ENCODE peak calls at places on chromosomes 5 and 9, in four cellular contexts. One of them, this sample, is unnamed.

GRCh38 chr5:39015743-39016586 is 58.2 kb downstream of the RICTOR start:
- DNase-seq in HepG2: peak; percentile 14
- DNase-seq in H1: no peak
- DNase-seq in GM12878: no peak
- DNase-seq in this sample: no peak

GRCh38 chr5:32916648-32917047 is 205.5 kb downstream of the NPR3 start:
- DNase-seq in HepG2: peak; percentile 33
- DNase-seq in H1: peak; percentile 57
- DNase-seq in GM12878: no peak
- DNase-seq in this sample: no peak

GRCh38 chr9:89171231-89171630 is 7.4 kb downstream of the SHC3 start:
- DNase-seq in HepG2: no peak
- DNase-seq in H1: no peak
- DNase-seq in GM12878: no peak
- DNase-seq in this sample: no peak

GRCh38 chr9:111052831-111053230 is 14.6 kb upstream of the LPAR1 start:
- DNase-seq in HepG2: no peak
- DNase-seq in H1: no peak
- DNase-seq in GM12878: no peak
- DNase-seq in this sample: no peak

GRCh38 chr9:83935276-83935890 is 14.2 kb upstream of the KIF27 start:
- DNase-seq in HepG2: no peak
- DNase-seq in H1: no peak
- DNase-seq in GM12878: no peak
- DNase-seq in this sample: no peak

GRCh38 chr5:127957701-127958190 is 125.8 kb upstream of the SLC12A2 start:
- DNase-seq in HepG2: no peak
- DNase-seq in H1: no peak
- DNase-seq in GM12878: no peak
- DNase-seq in this sample: no peak

GRCh38 chr9:71725590-71726338 is 42.5 kb downstream of the CEMIP2 start:
- DNase-seq in HepG2: peak; percentile 95
- DNase-seq in H1: no peak
- DNase-seq in GM12878: no peak
- DNase-seq in this sample: no peak

GRCh38 chr5:15463231-15463630 is 36.7 kb upstream of the FBXL7 start:
- DNase-seq in HepG2: no peak
- DNase-seq in H1: peak; percentile 52
- DNase-seq in GM12878: no peak
- DNase-seq in this sample: peak; percentile 5

GRCh38 chr9:108844391-108844790 is 11.4 kb downstream of the ACTL7B start:
- DNase-seq in HepG2: no peak
- DNase-seq in H1: no peak
- DNase-seq in GM12878: no peak
- DNase-seq in this sample: no peak

GRCh38 chr5:170296935-170297588 is 515 bp downstream of the LCP2 start:
- DNase-seq in HepG2: no peak
- DNase-seq in H1: no peak
- DNase-seq in GM12878: no peak
- DNase-seq in this sample: no peak

GRCh38 chr5:128254789-128255188 is 171.2 kb downstream of the SLC12A2 start:
- DNase-seq in HepG2: no peak
- DNase-seq in H1: no peak
- DNase-seq in GM12878: no peak
- DNase-seq in this sample: no peak

GRCh38 chr5:143781993-143782520 is 29.9 kb upstream of the HMHB1 start:
- DNase-seq in HepG2: no peak
- DNase-seq in H1: no peak
- DNase-seq in GM12878: no peak
- DNase-seq in this sample: no peak

GRCh38 chr5:84816746-84817547 is 432.3 kb upstream of the EDIL3 start:
- DNase-seq in HepG2: no peak
- DNase-seq in H1: no peak
- DNase-seq in GM12878: no peak
- DNase-seq in this sample: no peak

GRCh38 chr9:137174722-137175293 is 3.0 kb upstream of the TMEM210 start:
- DNase-seq in HepG2: no peak
- DNase-seq in H1: peak; percentile 67
- DNase-seq in GM12878: no peak
- DNase-seq in this sample: no peak

GRCh38 chr9:128657796-128658195 is 1.1 kb upstream of the DYNC2I2 start:
- DNase-seq in HepG2: no peak
- DNase-seq in H1: no peak
- DNase-seq in GM12878: no peak
- DNase-seq in this sample: no peak

GRCh38 chr5:139371482-139372435 is 11.3 kb downstream of the SLC23A1 start:
- DNase-seq in HepG2: no peak
- DNase-seq in H1: no peak
- DNase-seq in GM12878: no peak
- DNase-seq in this sample: no peak

GRCh38 chr5:72788851-72789505 is 27.5 kb upstream of the TNPO1 start:
- DNase-seq in HepG2: peak; percentile 12
- DNase-seq in H1: no peak
- DNase-seq in GM12878: no peak
- DNase-seq in this sample: no peak

GRCh38 chr9:26655166-26655565 is 237.4 kb downstream of the CAAP1 start:
- DNase-seq in HepG2: no peak
- DNase-seq in H1: no peak
- DNase-seq in GM12878: no peak
- DNase-seq in this sample: no peak

GRCh38 chr5:1504244-1504595 is 19.5 kb downstream of the LPCAT1 start:
- DNase-seq in HepG2: no peak
- DNase-seq in H1: no peak
- DNase-seq in GM12878: no peak
- DNase-seq in this sample: no peak

GRCh38 chr5:43037929-43038510 is 2.1 kb downstream of the ANXA2R start:
- DNase-seq in HepG2: no peak
- DNase-seq in H1: no peak
- DNase-seq in GM12878: no peak
- DNase-seq in this sample: no peak

GRCh38 chr9:134488251-134488900 is 153.2 kb upstream of the COL5A1 start:
- DNase-seq in HepG2: no peak
- DNase-seq in H1: no peak
- DNase-seq in GM12878: no peak
- DNase-seq in this sample: no peak

GRCh38 chr5:132394681-132395259 is 25.3 kb downstream of the SLC22A5 start:
- DNase-seq in HepG2: no peak
- DNase-seq in H1: no peak
- DNase-seq in GM12878: no peak
- DNase-seq in this sample: no peak

GRCh38 chr5:56610093-56610698 is 205.2 kb upstream of the MAP3K1 start:
- DNase-seq in HepG2: no peak
- DNase-seq in H1: no peak
- DNase-seq in GM12878: no peak
- DNase-seq in this sample: no peak

GRCh38 chr5:1343931-1344901 is 683 bp downstream of the CLPTM1L start:
- DNase-seq in HepG2: no peak
- DNase-seq in H1: peak; percentile 54
- DNase-seq in GM12878: no peak
- DNase-seq in this sample: no peak

GRCh38 chr9:8095531-8096223 is 296.1 kb upstream of the DMAC1 start:
- DNase-seq in HepG2: no peak
- DNase-seq in H1: no peak
- DNase-seq in GM12878: no peak
- DNase-seq in this sample: no peak

GRCh38 chr5:107630184-107630583 is 40.6 kb downstream of the EFNA5 start:
- DNase-seq in HepG2: no peak
- DNase-seq in H1: no peak
- DNase-seq in GM12878: no peak
- DNase-seq in this sample: no peak

GRCh38 chr5:165139262-165139661 is 1633.8 kb downstream of the MAT2B start:
- DNase-seq in HepG2: no peak
- DNase-seq in H1: no peak
- DNase-seq in GM12878: no peak
- DNase-seq in this sample: no peak

GRCh38 chr9:134570726-134571325 is 70.8 kb upstream of the COL5A1 start:
- DNase-seq in HepG2: no peak
- DNase-seq in H1: peak; percentile 1
- DNase-seq in GM12878: no peak
- DNase-seq in this sample: no peak

GRCh38 chr9:128921881-128922763 is 1.3 kb downstream of the PHYHD1 start:
- DNase-seq in HepG2: peak; percentile 62
- DNase-seq in H1: peak; percentile 82
- DNase-seq in GM12878: no peak
- DNase-seq in this sample: peak; percentile 71

GRCh38 chr9:126752881-126753670 is 51.8 kb upstream of the ZBTB43 start:
- DNase-seq in HepG2: no peak
- DNase-seq in H1: peak; percentile 33
- DNase-seq in GM12878: no peak
- DNase-seq in this sample: no peak

GRCh38 chr5:41270423-41271251 is 57.3 kb upstream of the C6 start:
- DNase-seq in HepG2: peak; percentile 43
- DNase-seq in H1: no peak
- DNase-seq in GM12878: no peak
- DNase-seq in this sample: peak; percentile 20

GRCh38 chr9:6184749-6185645 is 30.6 kb upstream of the IL33 start:
- DNase-seq in HepG2: no peak
- DNase-seq in H1: no peak
- DNase-seq in GM12878: peak; percentile 61
- DNase-seq in this sample: no peak

GRCh38 chr5:145483211-145483610 is 351.9 kb downstream of the PRELID2 start:
- DNase-seq in HepG2: no peak
- DNase-seq in H1: no peak
- DNase-seq in GM12878: no peak
- DNase-seq in this sample: no peak

GRCh38 chr9:131720330-131720729 is 19.5 kb downstream of the RAPGEF1 start:
- DNase-seq in HepG2: no peak
- DNase-seq in H1: no peak
- DNase-seq in GM12878: no peak
- DNase-seq in this sample: no peak

GRCh38 chr9:19926774-19927173 is 137.9 kb upstream of the SLC24A2 start:
- DNase-seq in HepG2: no peak
- DNase-seq in H1: no peak
- DNase-seq in GM12878: no peak
- DNase-seq in this sample: no peak

DNA sequence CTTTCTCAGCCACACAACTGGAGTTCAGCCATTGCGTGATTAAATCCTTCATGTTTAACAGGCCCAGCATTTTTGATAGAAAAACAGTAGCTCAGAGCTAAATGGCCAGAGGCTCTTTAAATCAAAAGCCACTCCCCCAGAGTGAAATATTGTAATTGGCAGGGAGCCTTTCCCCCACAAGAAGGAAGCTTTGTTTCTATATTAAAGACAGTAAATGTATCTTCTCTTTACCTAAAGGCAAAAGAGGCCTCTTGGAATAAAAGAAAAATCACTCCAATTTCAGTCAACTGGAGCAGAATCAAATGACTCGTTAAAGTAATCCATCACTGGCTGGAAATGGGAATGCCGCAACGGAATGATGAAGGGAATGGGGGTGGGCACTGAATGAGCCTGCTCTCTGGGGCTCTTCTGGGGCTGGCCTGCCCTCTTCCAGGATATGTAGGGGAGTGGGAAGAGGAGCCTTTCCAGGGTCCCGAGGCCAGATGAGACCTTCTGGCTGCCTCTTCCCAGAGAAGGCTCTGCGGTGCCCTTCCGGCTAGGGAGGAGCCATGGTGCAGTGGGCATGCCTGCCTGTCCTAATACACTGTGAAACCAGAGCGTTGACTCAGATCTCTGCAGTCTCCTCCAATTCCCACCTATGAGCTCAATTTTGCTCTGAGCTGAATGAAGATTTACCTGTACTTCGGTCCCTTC is 45.2 kb downstream of the ANKDD1B start:
- DNase-seq in HepG2: no peak
- DNase-seq in H1: no peak
- DNase-seq in GM12878: no peak
- DNase-seq in this sample: no peak
- H3K9ac ChIP-seq in HepG2: no peak overlapping the region
- H3K9ac ChIP-seq in H1: no peak overlapping the region
- H3K9ac ChIP-seq in GM12878: no peak overlapping the region
- H3K9ac ChIP-seq in this sample: no peak overlapping the region

GRCh38 chr5:87649455-87649854 is 236.7 kb upstream of the CCNH start:
- DNase-seq in HepG2: no peak
- DNase-seq in H1: no peak
- DNase-seq in GM12878: no peak
- DNase-seq in this sample: no peak
- TF ChIP-seq SUZ12 in HepG2: no peak
- TF ChIP-seq SUZ12 in H1: no peak
- TF ChIP-seq SUZ12 in GM12878: no peak
- TF ChIP-seq SUZ12 in this sample: no peak

DNA sequence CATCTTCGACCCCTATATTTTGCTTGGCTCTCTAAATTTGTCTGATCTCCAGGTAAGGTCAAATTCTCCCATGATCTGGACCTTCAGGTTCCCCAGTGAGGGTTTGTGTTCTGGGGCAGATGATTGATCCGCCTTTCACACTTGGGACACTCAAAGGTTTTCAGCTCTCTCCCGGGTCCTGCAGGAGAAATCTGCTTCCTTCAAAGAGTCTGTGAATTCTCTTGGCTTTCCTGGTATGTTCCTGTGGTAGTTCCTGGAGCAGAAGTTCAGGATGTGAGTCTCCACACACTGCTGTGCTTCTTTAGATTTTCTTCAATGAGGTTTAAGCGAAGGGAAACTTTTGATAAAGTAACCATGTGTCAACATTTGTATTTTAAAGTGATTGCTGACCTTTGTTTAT is 318.0 kb downstream of the TAF11L14 start:
- DNase-seq in HepG2: no peak
- DNase-seq in H1: no peak
- DNase-seq in GM12878: no peak
- DNase-seq in this sample: no peak
- H3K9ac ChIP-seq in HepG2: no peak overlapping the region
- H3K9ac ChIP-seq in H1: no peak overlapping the region
- H3K9ac ChIP-seq in GM12878: no peak overlapping the region
- H3K9ac ChIP-seq in this sample: no peak overlapping the region

GRCh38 chr5:102049517-102049916 is 246.6 kb downstream of the SLCO4C1 start:
- DNase-seq in HepG2: no peak
- DNase-seq in H1: no peak
- DNase-seq in GM12878: no peak
- DNase-seq in this sample: no peak

DNA sequence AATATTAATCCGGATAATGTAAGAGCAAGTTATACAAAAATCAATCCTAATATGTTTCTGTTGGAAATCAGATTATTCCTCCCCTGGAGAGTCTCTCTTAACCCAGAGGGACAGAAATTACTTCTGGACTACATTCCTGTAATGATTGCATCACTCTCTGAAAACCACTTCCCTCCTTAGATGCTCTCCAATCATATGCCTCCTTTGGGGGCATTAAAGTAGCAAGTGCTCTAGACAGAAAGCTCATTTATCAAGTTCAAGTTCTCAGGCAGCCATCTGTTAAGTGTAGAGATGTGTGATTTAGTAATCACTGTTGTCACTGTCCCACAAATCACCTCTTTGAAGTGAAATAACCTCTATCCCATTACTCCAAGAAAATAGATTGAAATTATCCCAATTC is 247.1 kb downstream of the SLCO4C1 start:
- DNase-seq in HepG2: no peak
- DNase-seq in H1: no peak
- DNase-seq in GM12878: no peak
- DNase-seq in this sample: no peak
- TF ChIP-seq SUZ12 in HepG2: no peak
- TF ChIP-seq SUZ12 in H1: no peak
- TF ChIP-seq SUZ12 in GM12878: no peak
- TF ChIP-seq SUZ12 in this sample: no peak

GRCh38 chr5:112293587-112293986 is 125.5 kb downstream of the EPB41L4A start:
- DNase-seq in HepG2: no peak
- DNase-seq in H1: no peak
- DNase-seq in GM12878: no peak
- DNase-seq in this sample: no peak
- H3K9ac ChIP-seq in HepG2: no peak overlapping the region
- H3K9ac ChIP-seq in H1: no peak overlapping the region
- H3K9ac ChIP-seq in GM12878: no peak overlapping the region
- H3K9ac ChIP-seq in this sample: no peak overlapping the region

GRCh38 chr5:3299441-3299840 is 296.2 kb upstream of the IRX1 start:
- DNase-seq in HepG2: no peak
- DNase-seq in H1: no peak
- DNase-seq in GM12878: no peak
- DNase-seq in this sample: no peak
- TF ChIP-seq SUZ12 in HepG2: no peak
- TF ChIP-seq SUZ12 in H1: no peak
- TF ChIP-seq SUZ12 in GM12878: no peak
- TF ChIP-seq SUZ12 in this sample: no peak

This sample was measured in NT2/D1.